ENCODE peak calls at places on chromosomes 6 and 20, in six cellular contexts. B, R, L, M, A and Z are unnamed samples.

GRCh38 chr6:53924821-53925422 is 130.1 kb downstream of the LRRC1 start:
- DNase-seq in M (no peak), L (no peak), A (no peak), B (no peak), R (no peak), Z (no peak)

GRCh38 chr20:801678-802077 is 31.8 kb upstream of the FAM110A start:
- DNase-seq in L (no peak), A (no peak), M (no peak), B (no peak), R (no peak), Z (no peak)

GRCh38 chr6:45478235-45478634 is 100.5 kb upstream of the SUPT3H start:
- DNase-seq in B (peak; percentile 79), L (no peak), M (no peak), A (no peak), R (no peak), Z (peak; percentile 43)

GRCh38 chr6:165223736-165224135 is 85.7 kb downstream of the C6orf118 start:
- DNase-seq in A (no peak), L (no peak), M (no peak), B (no peak), R (no peak), Z (no peak)

GRCh38 chr6:713351-713750 is 20.4 kb upstream of the EXOC2 start:
- DNase-seq in B (no peak), M (no peak), R (no peak), A (no peak), L (no peak), Z (no peak)

GRCh38 chr6:7541175-7542064 is at the start of gene DSP:
- DNase-seq in L (peak; percentile 62), R (peak; percentile 36), A (peak; percentile 78), B (no peak), M (peak; percentile 51), Z (peak; percentile 81)

GRCh38 chr20:51800132-51800721 is 2.1 kb downstream of the SALL4 start:
- DNase-seq in R (peak; percentile 63), M (peak; percentile 57), L (peak; percentile 50), A (peak; percentile 97), B (peak; percentile 17), Z (peak; percentile 84)

GRCh38 chr20:25196701-25197120 is 1.2 kb downstream of the ENTPD6 start:
- DNase-seq in B (no peak), R (no peak), A (no peak), L (no peak), M (no peak), Z (no peak)

GRCh38 chr6:141488466-141488865 is 644.3 kb upstream of the GJE1 start:
- DNase-seq in R (no peak), B (peak; percentile 65), M (no peak), L (no peak), A (no peak), Z (peak; percentile 7)

GRCh38 chr20:31630187-31630790 is 7.4 kb upstream of the COX4I2 start:
- DNase-seq in B (no peak), A (no peak), R (no peak), M (no peak), L (no peak), Z (no peak)

GRCh38 chr6:106799008-106799952 is 169.9 kb downstream of the QRSL1 start:
- DNase-seq in A (no peak), B (peak; percentile 45), M (no peak), L (no peak), R (no peak), Z (no peak)

GRCh38 chr6:34018026-34018425 is 127.9 kb downstream of the GRM4 start:
- DNase-seq in B (no peak), R (no peak), M (no peak), L (no peak), A (no peak), Z (no peak)

GRCh38 chr6:102553214-102553613 is 1159.7 kb downstream of the GRIK2 start:
- DNase-seq in B (no peak), R (no peak), M (no peak), L (no peak), A (no peak), Z (no peak)

GRCh38 chr6:168440520-168441433 is at the start of gene SMOC2:
- DNase-seq in B (no peak), M (peak; percentile 79), A (peak; percentile 51), R (no peak), L (peak; percentile 44), Z (no peak)

GRCh38 chr20:47008842-47009518 is 114.3 kb downstream of the EYA2 start:
- DNase-seq in R (no peak), M (no peak), B (no peak), A (no peak), L (no peak), Z (no peak)

GRCh38 chr20:49821381-49821780 is 8.8 kb downstream of the SLC9A8 start:
- DNase-seq in B (no peak), L (no peak), R (no peak), M (no peak), A (no peak), Z (no peak)

GRCh38 chr6:11764250-11764604 is 14.4 kb downstream of the ADTRP start:
- DNase-seq in B (no peak), A (no peak), R (no peak), M (no peak), L (no peak), Z (no peak)

GRCh38 chr6:164039954-164040375 is 625.4 kb downstream of the QKI start:
- DNase-seq in M (peak; percentile 82), R (peak; percentile 24), A (peak; percentile 44), L (peak; percentile 45), B (peak; percentile 59), Z (no peak)

GRCh38 chr6:37585523-37585905 is 85.8 kb upstream of the CCDC167 start:
- DNase-seq in M (no peak), B (no peak), L (no peak), R (no peak), A (no peak), Z (peak; percentile 49)

GRCh38 chr20:37299718-37300529 is 10.5 kb downstream of the MANBAL start:
- DNase-seq in B (peak; percentile 26), R (no peak), M (no peak), A (no peak), L (no peak), Z (peak; percentile 62)

GRCh38 chr6:123434186-123434585 is 202.6 kb downstream of the TRDN start:
- DNase-seq in R (no peak), M (no peak), B (no peak), A (no peak), L (no peak), Z (no peak)

GRCh38 chr6:116370717-116371383 is at the start of gene DSE:
- DNase-seq in B (peak; percentile 86), M (peak; percentile 91), R (peak; percentile 72), A (peak; percentile 85), L (peak; percentile 90), Z (peak; percentile 95)